ENCODE peak calls at places on chromosomes 13 and 19, in six cellular contexts. S is A673; C is ascending aorta; E is fibroblast of lung; P is naive thymus-derived CD4-positive, alpha-beta T cell; X is adrenal gland. D is an unnamed sample.
A peak's percentile ranks its signal among the peaks of the same experiment; 100 is the strongest.

GRCh38 chr19:8571006-8571411 is 6.2 kb downstream of the MYO1F start:
- DNase-seq in S (no peak), C (no peak), E (peak; percentile 54), P (peak; percentile 41), X (peak; percentile 30), D (peak; percentile 94)

GRCh38 chr19:18861917-18862316 is 30.2 kb downstream of the UPF1 start:
- DNase-seq in S (no peak), C (no peak), E (no peak), P (no peak), X (no peak), D (no peak)

GRCh38 chr13:45385320-45385719 is 32.9 kb downstream of the SLC25A30 start:
- DNase-seq in S (no peak), C (no peak), E (no peak), P (no peak), X (no peak), D (no peak)

GRCh38 chr19:35315883-35316282 is 13.1 kb upstream of the CD22 start:
- DNase-seq in S (no peak), C (no peak), E (no peak), P (no peak), X (no peak), D (no peak)

GRCh38 chr13:71674776-71675352 is 192.1 kb downstream of the DACH1 start:
- DNase-seq in S (no peak), C (no peak), E (no peak), P (no peak), X (no peak), D (no peak)

GRCh38 chr13:33545492-33545891 is 259.9 kb upstream of the STARD13 start:
- DNase-seq in S (peak; percentile 52), C (no peak), E (no peak), P (no peak), X (no peak), D (no peak)

GRCh38 chr19:6100284-6100915 is 9.9 kb downstream of the RFX2 start:
- DNase-seq in S (peak; percentile 64), C (no peak), E (no peak), P (no peak), X (peak; percentile 35), D (no peak)

GRCh38 chr13:109938255-109938936 is 152.0 kb upstream of the IRS2 start:
- DNase-seq in S (peak; percentile 6), C (no peak), E (peak; percentile 87), P (no peak), X (no peak), D (peak; percentile 65)

GRCh38 chr19:38685666-38686529 is 38.4 kb downstream of the ACTN4 start:
- DNase-seq in S (peak; percentile 63), C (no peak), E (peak; percentile 69), P (no peak), X (no peak), D (no peak)

GRCh38 chr19:15114153-15114540 is 6.9 kb downstream of the SYDE1 start:
- DNase-seq in S (no peak), C (peak; percentile 87), E (peak; percentile 67), P (no peak), X (peak; percentile 37), D (no peak)

GRCh38 chr13:59663707-59664106 is 500.0 kb downstream of the DIAPH3 start:
- DNase-seq in S (no peak), C (no peak), E (no peak), P (no peak), X (no peak), D (no peak)

GRCh38 chr19:13282486-13283065 is 132.4 kb downstream of the IER2 start:
- DNase-seq in S (peak; percentile 11), C (no peak), E (no peak), P (no peak), X (no peak), D (no peak)

GRCh38 chr19:13286195-13286985 is 136.2 kb downstream of the IER2 start:
- DNase-seq in S (no peak), C (no peak), E (no peak), P (no peak), X (no peak), D (no peak)

GRCh38 chr19:13283871-13284270 is 133.7 kb downstream of the IER2 start:
- DNase-seq in S (no peak), C (no peak), E (no peak), P (no peak), X (no peak), D (no peak)

GRCh38 chr19:13281567-13282291 is 131.5 kb downstream of the IER2 start:
- DNase-seq in S (peak; percentile 74), C (no peak), E (no peak), P (no peak), X (no peak), D (no peak)

DNA sequence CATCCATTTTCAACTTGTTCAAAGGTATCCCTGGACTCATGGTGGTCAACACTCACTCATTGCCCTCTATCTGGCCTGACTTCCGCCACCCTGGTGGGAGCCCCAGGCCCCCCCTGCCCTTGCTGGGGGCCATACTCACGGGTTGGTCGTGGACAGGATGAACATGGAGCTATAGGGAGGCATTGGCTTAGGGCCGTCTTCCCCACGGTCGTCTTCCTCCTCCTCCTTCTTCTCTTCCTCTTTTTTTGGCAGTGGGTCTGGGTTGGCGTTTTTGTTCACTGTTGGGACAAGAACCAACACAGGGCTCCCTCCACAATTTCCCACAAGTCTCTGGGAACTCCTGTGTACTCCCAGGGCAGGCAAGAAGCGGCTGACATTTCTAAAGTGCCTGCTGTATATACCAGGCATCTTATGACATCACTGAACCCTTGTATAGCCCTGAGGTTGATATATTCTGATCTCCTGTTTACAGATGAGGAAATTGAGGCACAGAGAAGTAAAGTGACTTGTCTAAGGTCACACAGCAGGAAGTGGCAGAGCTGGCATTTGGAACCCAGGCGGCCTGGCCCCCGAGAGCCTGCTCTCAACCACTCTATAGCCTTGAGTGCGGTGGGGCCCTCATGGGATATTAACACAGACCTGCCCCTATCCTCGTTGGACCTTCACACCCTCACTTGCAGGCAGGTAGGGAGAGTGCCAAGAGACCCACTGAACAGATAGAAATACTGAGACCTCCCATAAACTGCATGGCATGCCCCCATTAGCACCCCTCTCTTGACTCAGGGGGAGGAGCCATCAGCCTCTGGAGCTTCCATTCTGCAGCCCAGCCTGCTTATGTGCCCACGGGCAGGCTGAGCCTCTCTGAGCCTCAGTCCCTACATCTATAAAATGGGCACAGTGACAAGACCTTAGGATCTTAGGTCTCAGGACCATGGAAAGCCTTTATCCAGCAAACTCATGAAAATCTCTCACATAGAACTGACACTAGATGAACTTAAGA is 135.0 kb downstream of the IER2 start:
- DNase-seq in S (no peak), C (no peak), E (no peak), P (no peak), X (no peak), D (no peak)
- H3K27ac ChIP-seq in S (no peak overlapping the region), C (no peak overlapping the region), E (no peak overlapping the region), P (no peak overlapping the region), X (no peak overlapping the region), D (no peak overlapping the region)

GRCh38 chr13:51802601-51803000 is 1.4 kb downstream of the DHRS12 start:
- DNase-seq in S (no peak), C (no peak), E (no peak), P (no peak), X (no peak), D (no peak)

GRCh38 chr13:51803422-51804294 is at the start of gene DHRS12:
- DNase-seq in S (peak; percentile 93), C (peak; percentile 96), E (peak; percentile 80), P (peak; percentile 93), X (peak; percentile 90), D (peak; percentile 82)

GRCh38 chr13:51800456-51800855 is 3.5 kb downstream of the DHRS12 start:
- DNase-seq in S (no peak), C (no peak), E (no peak), P (no peak), X (no peak), D (no peak)

GRCh38 chr13:51803018-51803417 is 945 bp downstream of the DHRS12 start:
- DNase-seq in S (no peak), C (no peak), E (no peak), P (no peak), X (no peak), D (no peak)

DNA sequence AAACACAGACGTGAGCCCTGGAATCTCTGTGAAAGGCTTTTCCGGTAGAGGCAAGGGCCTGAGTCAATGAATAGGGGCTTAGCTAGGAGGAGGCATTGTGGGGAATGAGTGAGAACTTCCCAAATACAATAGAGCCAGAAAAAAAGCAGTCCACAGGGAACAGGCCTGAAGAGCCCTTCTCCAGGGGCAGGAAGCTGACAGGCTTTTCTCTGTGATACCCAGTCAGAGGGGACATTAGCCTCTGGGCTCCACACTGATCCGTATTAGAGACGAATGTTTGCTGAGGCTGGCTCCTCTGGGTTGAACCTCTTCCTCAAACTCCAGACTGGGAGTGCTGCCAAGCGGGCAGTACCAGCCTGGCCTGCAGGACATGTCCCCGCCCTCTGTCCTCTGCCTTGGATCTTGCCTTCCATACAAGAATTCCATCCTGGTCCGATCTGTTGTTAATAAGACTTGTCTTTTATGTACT is 2.3 kb downstream of the DHRS12 start:
- DNase-seq in S (peak; percentile 51), C (peak; percentile 89), E (no peak), P (no peak), X (peak; percentile 85), D (peak; percentile 38)
- H3K4me1 ChIP-seq in S (peaks cover 27% of the 10 kb centered on the region), C (peaks cover 12% of the 10 kb centered on the region), E (peaks cover 17% of the 10 kb centered on the region), P (peaks cover 32% of the 10 kb centered on the region), X (peaks cover 18% of the 10 kb centered on the region), D (peaks cover 33% of the 10 kb centered on the region)

DNA sequence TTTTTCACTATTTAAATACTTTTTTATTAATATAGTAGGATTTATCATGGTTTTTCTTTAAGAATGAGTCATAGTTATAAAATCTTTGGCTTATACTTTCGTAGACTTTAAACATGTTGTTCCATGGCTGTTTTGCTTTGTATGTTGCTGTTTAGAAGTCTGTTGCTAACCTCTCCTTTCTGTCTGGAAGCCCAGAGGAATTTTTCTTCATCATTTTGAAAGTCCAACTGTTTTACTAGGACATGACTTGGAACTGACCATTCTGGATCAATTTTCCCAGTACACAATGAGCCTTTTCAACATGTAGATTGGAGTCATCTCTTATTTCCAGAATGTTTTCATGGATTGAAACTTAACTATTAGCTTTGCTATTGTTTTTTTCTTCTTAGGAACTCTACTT is 7.9 kb downstream of the CAB39L start:
- DNase-seq in S (no peak), C (no peak), E (peak; percentile 18), P (no peak), X (no peak), D (no peak)
- H3K27ac ChIP-seq in S (no peak overlapping the region), C (peak overlapping the region; percentile 30), E (no peak overlapping the region), P (no peak overlapping the region), X (no peak overlapping the region), D (no peak overlapping the region)

DNA sequence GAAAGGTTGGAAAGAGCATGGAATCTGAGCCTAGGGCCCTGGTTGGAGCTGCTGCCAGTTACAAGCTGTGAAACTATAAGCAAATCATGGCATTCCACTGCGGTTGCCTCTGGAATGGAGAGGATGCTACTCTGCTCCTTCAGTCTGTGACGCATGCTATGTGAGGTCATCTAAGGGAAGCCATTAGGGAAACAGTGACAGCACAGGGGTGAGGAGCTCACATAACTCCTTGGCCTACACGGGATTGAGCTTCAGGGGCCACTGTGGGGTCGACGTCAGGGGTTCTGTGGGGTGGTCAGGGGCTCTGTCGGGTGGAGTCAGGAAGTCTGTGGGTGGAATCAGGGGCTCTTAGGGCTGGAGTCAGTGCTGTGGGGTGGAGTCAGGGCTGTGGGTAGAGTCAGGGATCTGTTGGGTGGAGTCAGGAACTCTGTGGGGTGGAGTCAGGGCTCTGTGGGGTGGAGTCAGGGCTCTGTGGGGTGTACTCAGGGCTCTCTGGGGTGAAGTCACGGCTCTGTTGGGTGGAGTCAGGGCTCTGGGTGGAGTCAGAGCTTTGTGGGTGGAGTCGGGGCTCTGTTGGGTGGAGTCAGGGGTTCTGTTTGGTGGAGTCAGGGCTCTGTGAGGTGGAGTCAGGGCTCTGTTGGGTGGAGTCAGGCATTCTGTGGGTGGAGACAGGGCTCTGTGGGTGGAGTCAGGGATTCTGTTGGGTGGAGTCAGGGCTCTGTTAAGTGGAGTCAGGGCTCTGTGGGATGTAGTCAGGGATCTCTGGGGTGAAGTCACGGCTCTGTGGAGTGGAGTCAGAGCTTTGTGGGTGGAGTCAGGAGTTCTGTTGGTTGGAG is 35.8 kb upstream of the MEDAG start:
- DNase-seq in S (peak; percentile 93), C (peak; percentile 92), E (peak; percentile 99), P (no peak), X (peak; percentile 63), D (peak; percentile 94)
- H3K4me1 ChIP-seq in S (peaks cover 25% of the 10 kb centered on the region), C (peaks cover 19% of the 10 kb centered on the region), E (peaks cover 56% of the 10 kb centered on the region), P (no peaks in the 10 kb centered on the region), X (peaks cover 8% of the 10 kb centered on the region), D (peaks cover 57% of the 10 kb centered on the region)

D was measured in SJSA1.